ENCODE peak calls at places on chromosomes 11 and 22, in seven cellular contexts. One of them, this sample, is unnamed.

GRCh38 chr11:46472662-46472994 is 81.1 kb upstream of the CHRM4 start:
- DNase-seq in tibial artery: no peak
- DNase-seq in aorta: no peak
- DNase-seq in neural progenitor cell: no peak
- DNase-seq in CD8-positive, alpha-beta memory T cell: no peak
- DNase-seq in tibial nerve: no peak
- DNase-seq in psoas muscle: no peak
- DNase-seq in this sample: no peak

GRCh38 chr11:96384156-96384555 is 5.6 kb downstream of the CCDC82 start:
- DNase-seq in psoas muscle: no peak
- DNase-seq in neural progenitor cell: no peak
- DNase-seq in tibial nerve: no peak
- DNase-seq in CD8-positive, alpha-beta memory T cell: no peak
- DNase-seq in aorta: no peak
- DNase-seq in tibial artery: no peak
- DNase-seq in this sample: no peak

GRCh38 chr22:44293034-44293433 is 19.7 kb downstream of the SHISAL1 start:
- DNase-seq in neural progenitor cell: no peak
- DNase-seq in aorta: no peak
- DNase-seq in CD8-positive, alpha-beta memory T cell: no peak
- DNase-seq in psoas muscle: no peak
- DNase-seq in tibial nerve: no peak
- DNase-seq in tibial artery: no peak
- DNase-seq in this sample: no peak

GRCh38 chr11:107545101-107545514 is 20.4 kb downstream of the ALKBH8 start:
- DNase-seq in CD8-positive, alpha-beta memory T cell: no peak
- DNase-seq in psoas muscle: no peak
- DNase-seq in tibial nerve: no peak
- DNase-seq in neural progenitor cell: no peak
- DNase-seq in aorta: no peak
- DNase-seq in tibial artery: no peak
- DNase-seq in this sample: no peak

GRCh38 chr11:33687733-33688479 is 12.7 kb downstream of the C11orf91 start:
- DNase-seq in neural progenitor cell: peak; percentile 75
- DNase-seq in psoas muscle: no peak
- DNase-seq in CD8-positive, alpha-beta memory T cell: no peak
- DNase-seq in tibial artery: no peak
- DNase-seq in tibial nerve: no peak
- DNase-seq in aorta: no peak
- DNase-seq in this sample: no peak

GRCh38 chr11:105181521-105181920 is 42.0 kb upstream of the CARD18 start:
- DNase-seq in CD8-positive, alpha-beta memory T cell: no peak
- DNase-seq in aorta: no peak
- DNase-seq in psoas muscle: no peak
- DNase-seq in tibial nerve: no peak
- DNase-seq in tibial artery: no peak
- DNase-seq in neural progenitor cell: no peak
- DNase-seq in this sample: no peak

GRCh38 chr11:1532606-1533341 is 39.3 kb downstream of the DUSP8 start:
- DNase-seq in tibial nerve: no peak
- DNase-seq in psoas muscle: no peak
- DNase-seq in neural progenitor cell: no peak
- DNase-seq in tibial artery: no peak
- DNase-seq in CD8-positive, alpha-beta memory T cell: no peak
- DNase-seq in aorta: no peak
- DNase-seq in this sample: no peak

GRCh38 chr11:17810736-17811135 is 76.2 kb downstream of the KCNC1 start:
- DNase-seq in CD8-positive, alpha-beta memory T cell: no peak
- DNase-seq in psoas muscle: no peak
- DNase-seq in aorta: no peak
- DNase-seq in tibial artery: no peak
- DNase-seq in tibial nerve: no peak
- DNase-seq in neural progenitor cell: no peak
- DNase-seq in this sample: no peak

GRCh38 chr22:47647720-47648119 is 885.3 kb downstream of the TBC1D22A start:
- DNase-seq in CD8-positive, alpha-beta memory T cell: no peak
- DNase-seq in neural progenitor cell: no peak
- DNase-seq in aorta: no peak
- DNase-seq in psoas muscle: no peak
- DNase-seq in tibial artery: no peak
- DNase-seq in tibial nerve: no peak
- DNase-seq in this sample: no peak

GRCh38 chr22:23163665-23164064 is 16.6 kb upstream of the BCR start:
- DNase-seq in tibial nerve: peak; percentile 74
- DNase-seq in CD8-positive, alpha-beta memory T cell: no peak
- DNase-seq in psoas muscle: peak; percentile 37
- DNase-seq in aorta: no peak
- DNase-seq in tibial artery: no peak
- DNase-seq in neural progenitor cell: no peak
- DNase-seq in this sample: no peak

GRCh38 chr11:12127206-12127898 is 17.0 kb downstream of the MICAL2 start:
- DNase-seq in tibial artery: no peak
- DNase-seq in neural progenitor cell: no peak
- DNase-seq in tibial nerve: no peak
- DNase-seq in aorta: no peak
- DNase-seq in CD8-positive, alpha-beta memory T cell: no peak
- DNase-seq in psoas muscle: no peak
- DNase-seq in this sample: no peak

GRCh38 chr11:57429946-57430345 is 3.0 kb upstream of the SLC43A3 start:
- DNase-seq in tibial artery: no peak
- DNase-seq in neural progenitor cell: no peak
- DNase-seq in aorta: no peak
- DNase-seq in psoas muscle: no peak
- DNase-seq in CD8-positive, alpha-beta memory T cell: no peak
- DNase-seq in tibial nerve: no peak
- DNase-seq in this sample: no peak

GRCh38 chr11:69430566-69430965 is 50.9 kb upstream of the LINC01488 start:
- DNase-seq in aorta: peak; percentile 25
- DNase-seq in psoas muscle: no peak
- DNase-seq in tibial artery: no peak
- DNase-seq in CD8-positive, alpha-beta memory T cell: no peak
- DNase-seq in neural progenitor cell: no peak
- DNase-seq in tibial nerve: no peak
- DNase-seq in this sample: no peak

GRCh38 chr11:2303627-2304155 is 1.9 kb downstream of the TSPAN32 start:
- DNase-seq in psoas muscle: no peak
- DNase-seq in tibial artery: no peak
- DNase-seq in CD8-positive, alpha-beta memory T cell: no peak
- DNase-seq in aorta: no peak
- DNase-seq in tibial nerve: no peak
- DNase-seq in neural progenitor cell: no peak
- DNase-seq in this sample: peak; percentile 57

GRCh38 chr11:72333657-72334056 is 89.7 kb upstream of the PHOX2A start:
- DNase-seq in tibial nerve: no peak
- DNase-seq in aorta: peak; percentile 56
- DNase-seq in CD8-positive, alpha-beta memory T cell: no peak
- DNase-seq in neural progenitor cell: peak; percentile 83
- DNase-seq in tibial artery: no peak
- DNase-seq in psoas muscle: no peak
- DNase-seq in this sample: no peak

DNA sequence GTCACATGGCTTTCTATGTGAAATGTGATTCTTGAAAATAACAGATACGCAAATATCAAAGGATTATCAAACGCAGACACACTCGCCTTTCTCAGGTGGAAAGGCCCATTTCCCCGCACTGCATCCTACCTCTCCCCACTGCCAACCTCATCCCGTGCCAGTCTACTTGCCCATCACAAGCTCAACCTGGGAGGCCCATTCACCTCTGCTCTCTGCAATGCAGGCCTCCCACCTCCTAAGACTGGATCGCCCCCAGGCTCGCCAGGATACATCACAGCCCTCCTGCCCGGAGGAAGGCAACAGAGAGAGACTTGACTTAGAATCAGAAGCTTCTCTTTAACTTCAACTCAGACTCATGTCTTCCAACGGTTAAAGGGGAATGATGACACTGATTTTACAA is 33.3 kb downstream of the NFRKB start:
- DNase-seq in neural progenitor cell: no peak
- DNase-seq in tibial nerve: no peak
- DNase-seq in CD8-positive, alpha-beta memory T cell: no peak
- DNase-seq in psoas muscle: no peak
- DNase-seq in tibial artery: no peak
- DNase-seq in aorta: no peak
- DNase-seq in this sample: no peak
- H3K4me3 ChIP-seq in neural progenitor cell: no peak overlapping the region
- H3K4me3 ChIP-seq in tibial nerve: no peak overlapping the region
- H3K4me3 ChIP-seq in CD8-positive, alpha-beta memory T cell: no peak overlapping the region
- H3K4me3 ChIP-seq in psoas muscle: no peak overlapping the region
- H3K4me3 ChIP-seq in tibial artery: no peak overlapping the region
- H3K4me3 ChIP-seq in aorta: no peak overlapping the region
- H3K4me3 ChIP-seq in this sample: no peak overlapping the region

GRCh38 chr22:35835267-35835997 is 117.8 kb downstream of the APOL5 start:
- DNase-seq in aorta: no peak
- DNase-seq in tibial artery: no peak
- DNase-seq in neural progenitor cell: no peak
- DNase-seq in tibial nerve: no peak
- DNase-seq in CD8-positive, alpha-beta memory T cell: no peak
- DNase-seq in psoas muscle: no peak
- DNase-seq in this sample: no peak

GRCh38 chr22:35839811-35840739 is 122.4 kb downstream of the APOL5 start:
- DNase-seq in neural progenitor cell: peak; percentile 94
- DNase-seq in CD8-positive, alpha-beta memory T cell: no peak
- DNase-seq in tibial nerve: peak; percentile 63
- DNase-seq in tibial artery: peak; percentile 90
- DNase-seq in aorta: peak; percentile 87
- DNase-seq in psoas muscle: peak; percentile 87
- DNase-seq in this sample: peak; percentile 89

GRCh38 chr22:35838849-35839646 is 121.4 kb downstream of the APOL5 start:
- DNase-seq in psoas muscle: peak; percentile 25
- DNase-seq in aorta: no peak
- DNase-seq in tibial artery: peak; percentile 73
- DNase-seq in tibial nerve: peak; percentile 35
- DNase-seq in neural progenitor cell: peak; percentile 68
- DNase-seq in CD8-positive, alpha-beta memory T cell: no peak
- DNase-seq in this sample: no peak

GRCh38 chr22:35835998-35836691 is 118.5 kb downstream of the APOL5 start:
- DNase-seq in tibial nerve: no peak
- DNase-seq in aorta: no peak
- DNase-seq in psoas muscle: peak; percentile 29
- DNase-seq in tibial artery: no peak
- DNase-seq in CD8-positive, alpha-beta memory T cell: no peak
- DNase-seq in neural progenitor cell: peak; percentile 75
- DNase-seq in this sample: peak; percentile 66

DNA sequence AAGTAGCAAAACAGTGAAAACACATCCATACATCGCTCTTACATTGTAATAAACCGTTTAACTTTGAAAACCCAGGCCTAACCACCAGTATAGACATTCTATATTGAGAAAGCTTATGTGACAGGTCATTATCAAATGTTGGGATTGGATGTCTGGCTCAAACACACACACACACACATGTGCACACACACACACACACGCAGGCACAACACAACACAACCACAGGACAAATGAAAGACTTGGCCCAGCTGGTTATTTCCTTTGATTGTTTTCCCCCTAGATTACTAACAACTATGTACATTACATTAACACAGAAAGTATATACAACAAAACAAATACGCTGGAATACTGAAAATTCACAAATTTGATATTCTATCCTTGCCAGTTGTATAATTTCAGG is 119.7 kb downstream of the APOL5 start:
- DNase-seq in neural progenitor cell: no peak
- DNase-seq in tibial artery: no peak
- DNase-seq in tibial nerve: no peak
- DNase-seq in CD8-positive, alpha-beta memory T cell: no peak
- DNase-seq in aorta: no peak
- DNase-seq in psoas muscle: no peak
- DNase-seq in this sample: no peak
- H3K4me3 ChIP-seq in neural progenitor cell: peak overlapping the region; percentile 45
- H3K4me3 ChIP-seq in tibial artery: no peak overlapping the region
- H3K4me3 ChIP-seq in tibial nerve: no peak overlapping the region
- H3K4me3 ChIP-seq in CD8-positive, alpha-beta memory T cell: no peak overlapping the region
- H3K4me3 ChIP-seq in aorta: no peak overlapping the region
- H3K4me3 ChIP-seq in psoas muscle: peak overlapping the region; percentile 67
- H3K4me3 ChIP-seq in this sample: no peak overlapping the region

DNA sequence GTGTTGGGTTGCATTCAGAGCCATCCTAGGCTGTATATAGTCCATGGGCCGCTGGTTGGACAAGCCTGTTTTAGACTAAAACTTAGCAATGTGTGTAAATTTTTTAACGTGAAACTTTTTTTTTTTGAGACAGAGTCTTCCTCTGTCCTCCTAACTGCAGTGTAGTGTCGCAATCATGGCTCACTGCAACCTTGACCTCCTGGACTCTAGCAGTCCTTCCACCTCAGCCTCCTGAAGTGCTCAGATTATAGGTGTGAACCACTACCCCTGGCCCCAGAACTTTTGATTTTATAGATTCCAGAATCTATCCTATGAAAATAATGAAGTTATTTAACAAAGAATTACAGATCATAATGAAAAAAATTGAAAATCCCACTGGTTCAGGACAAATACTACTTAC is 29.9 kb upstream of the PANX2 start:
- DNase-seq in aorta: no peak
- DNase-seq in CD8-positive, alpha-beta memory T cell: no peak
- DNase-seq in tibial nerve: no peak
- DNase-seq in psoas muscle: no peak
- DNase-seq in tibial artery: peak; percentile 4
- DNase-seq in neural progenitor cell: no peak
- DNase-seq in this sample: no peak
- H3K4me3 ChIP-seq in aorta: no peak overlapping the region
- H3K4me3 ChIP-seq in CD8-positive, alpha-beta memory T cell: no peak overlapping the region
- H3K4me3 ChIP-seq in tibial nerve: no peak overlapping the region
- H3K4me3 ChIP-seq in psoas muscle: no peak overlapping the region
- H3K4me3 ChIP-seq in tibial artery: no peak overlapping the region
- H3K4me3 ChIP-seq in neural progenitor cell: no peak overlapping the region
- H3K4me3 ChIP-seq in this sample: no peak overlapping the region

GRCh38 chr11:120385690-120386089 is 49.5 kb downstream of the ARHGEF12 start:
- DNase-seq in tibial artery: no peak
- DNase-seq in neural progenitor cell: no peak
- DNase-seq in CD8-positive, alpha-beta memory T cell: no peak
- DNase-seq in psoas muscle: no peak
- DNase-seq in tibial nerve: no peak
- DNase-seq in aorta: no peak
- DNase-seq in this sample: no peak

GRCh38 chr11:120385110-120385509 is 48.9 kb downstream of the ARHGEF12 start:
- DNase-seq in psoas muscle: no peak
- DNase-seq in aorta: no peak
- DNase-seq in CD8-positive, alpha-beta memory T cell: no peak
- DNase-seq in tibial artery: no peak
- DNase-seq in neural progenitor cell: peak; percentile 13
- DNase-seq in tibial nerve: no peak
- DNase-seq in this sample: no peak

GRCh38 chr11:120383518-120384155 is 47.4 kb downstream of the ARHGEF12 start:
- DNase-seq in tibial nerve: no peak
- DNase-seq in CD8-positive, alpha-beta memory T cell: no peak
- DNase-seq in tibial artery: no peak
- DNase-seq in aorta: no peak
- DNase-seq in psoas muscle: no peak
- DNase-seq in neural progenitor cell: no peak
- DNase-seq in this sample: no peak

GRCh38 chr11:120386318-120386717 is 50.1 kb downstream of the ARHGEF12 start:
- DNase-seq in tibial artery: no peak
- DNase-seq in psoas muscle: no peak
- DNase-seq in neural progenitor cell: no peak
- DNase-seq in tibial nerve: no peak
- DNase-seq in CD8-positive, alpha-beta memory T cell: no peak
- DNase-seq in aorta: no peak
- DNase-seq in this sample: no peak

DNA sequence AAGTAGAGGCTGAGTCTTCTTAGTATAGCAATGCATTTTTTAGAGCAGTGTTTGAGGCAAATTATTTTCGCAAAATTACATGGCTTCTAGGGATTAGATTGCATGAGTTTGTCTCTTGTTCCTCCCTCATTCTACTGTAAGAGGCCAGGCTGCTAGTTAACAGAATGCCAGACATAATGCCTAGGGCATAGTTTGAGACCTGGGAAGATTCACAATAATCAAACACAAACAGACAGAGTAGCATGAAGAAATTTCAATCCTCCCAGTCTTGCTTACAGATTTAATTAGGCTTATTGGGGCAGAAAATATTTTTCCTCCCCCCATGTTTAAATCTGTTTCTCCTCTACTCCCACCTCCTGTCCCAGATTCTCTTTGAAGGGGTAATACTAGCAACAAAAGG is 48.3 kb downstream of the ARHGEF12 start:
- DNase-seq in neural progenitor cell: no peak
- DNase-seq in CD8-positive, alpha-beta memory T cell: no peak
- DNase-seq in aorta: no peak
- DNase-seq in tibial artery: no peak
- DNase-seq in tibial nerve: no peak
- DNase-seq in psoas muscle: no peak
- DNase-seq in this sample: no peak
- H3K4me3 ChIP-seq in neural progenitor cell: no peak overlapping the region
- H3K4me3 ChIP-seq in CD8-positive, alpha-beta memory T cell: no peak overlapping the region
- H3K4me3 ChIP-seq in aorta: no peak overlapping the region
- H3K4me3 ChIP-seq in tibial artery: no peak overlapping the region
- H3K4me3 ChIP-seq in tibial nerve: no peak overlapping the region
- H3K4me3 ChIP-seq in psoas muscle: no peak overlapping the region
- H3K4me3 ChIP-seq in this sample: no peak overlapping the region

This sample was measured in right atrium auricular region.